ENCODE peak calls at places on chromosomes 11 and 22, in five cellular contexts. G is ascending aorta, A is upper lobe of right lung, K is bronchial epithelial cell, L is HFF-Myc. R is an unnamed sample.

GRCh38 chr11:7892059-7892699 is 38.9 kb downstream of the OR10A6 start:
- DNase-seq in G (no peak), A (no peak), K (peak), L (no peak), R (no peak)

GRCh38 chr11:86152006-86152862 is 83.3 kb upstream of the PICALM start:
- DNase-seq in G (no peak), A (no peak), K (peak), L (no peak), R (no peak)

GRCh38 chr22:50150161-50151129 is 20.1 kb upstream of the PANX2 start:
- DNase-seq in G (no peak), A (no peak), K (no peak), L (no peak), R (no peak)

GRCh38 chr22:44452531-44453420 is 45.3 kb downstream of the RTL6 start:
- DNase-seq in G (no peak), A (peak), K (no peak), L (no peak), R (no peak)

GRCh38 chr22:20219667-20220628 is 48.2 kb downstream of the RTN4R start:
- DNase-seq in G (no peak), A (no peak), K (no peak), L (no peak), R (no peak)

GRCh38 chr11:37104380-37104779 is 506.3 kb upstream of the RAG2 start:
- DNase-seq in G (no peak), A (no peak), K (no peak), L (no peak), R (no peak)

GRCh38 chr11:37449146-37449545 is 851.1 kb upstream of the RAG2 start:
- DNase-seq in G (no peak), A (no peak), K (peak), L (peak), R (peak)

GRCh38 chr22:50000587-50001387 is 11.8 kb downstream of the IL17REL start:
- DNase-seq in G (no peak), A (peak), K (no peak), L (no peak), R (no peak)

GRCh38 chr11:120210651-120211521 is at the start of gene OAF:
- DNase-seq in G (no peak), A (peak), K (peak), L (peak), R (no peak)

GRCh38 chr11:76777325-76777724 is 5.8 kb upstream of the TSKU start:
- DNase-seq in G (no peak), A (no peak), K (no peak), L (no peak), R (no peak)

GRCh38 chr11:1876361-1877063 is 15.2 kb downstream of the PRR33 start:
- DNase-seq in G (no peak), A (peak), K (no peak), L (no peak), R (no peak)

GRCh38 chr11:102853956-102854355 is 10.5 kb upstream of the MMP3 start:
- DNase-seq in G (no peak), A (no peak), K (peak), L (no peak), R (no peak)

GRCh38 chr11:87840786-87841185 is 334.5 kb downstream of the RAB38 start:
- DNase-seq in G (no peak), A (no peak), K (peak), L (no peak), R (no peak)

GRCh38 chr22:22959147-22959827 is 71.7 kb downstream of the IGLL5 start:
- DNase-seq in G (no peak), A (no peak), K (peak), L (peak), R (peak)

GRCh38 chr11:126113515-126113957 is 50.9 kb upstream of the CDON start:
- DNase-seq in G (peak), A (peak), K (peak), L (peak), R (peak)

GRCh38 chr22:47627561-47628253 is 865.3 kb downstream of the TBC1D22A start:
- DNase-seq in G (no peak), A (peak), K (peak), L (no peak), R (no peak)

GRCh38 chr11:3095712-3096361 is 38.6 kb upstream of the CARS1 start:
- DNase-seq in G (peak), A (peak), K (peak), L (peak), R (no peak)

GRCh38 chr22:36816635-36817428 is at the start of gene PVALB:
- DNase-seq in G (no peak), A (no peak), K (no peak), L (no peak), R (no peak)

GRCh38 chr11:26904114-26904513 is 89.8 kb upstream of the FIBIN start:
- DNase-seq in G (no peak), A (no peak), K (no peak), L (no peak), R (no peak)

GRCh38 chr22:24433868-24434471 is 6.6 kb downstream of the ADORA2A start:
- DNase-seq in G (no peak), A (peak), K (peak), L (no peak), R (no peak)

GRCh38 chr22:24432059-24432853 is 4.9 kb downstream of the ADORA2A start:
- DNase-seq in G (peak), A (peak), K (peak), L (no peak), R (no peak)

GRCh38 chr22:24434472-24435322 is 7.3 kb downstream of the ADORA2A start:
- DNase-seq in G (peak), A (peak), K (no peak), L (no peak), R (no peak)

GRCh38 chr22:24431309-24432034 is 4.1 kb downstream of the ADORA2A start:
- DNase-seq in G (peak), A (peak), K (no peak), L (no peak), R (no peak)

DNA sequence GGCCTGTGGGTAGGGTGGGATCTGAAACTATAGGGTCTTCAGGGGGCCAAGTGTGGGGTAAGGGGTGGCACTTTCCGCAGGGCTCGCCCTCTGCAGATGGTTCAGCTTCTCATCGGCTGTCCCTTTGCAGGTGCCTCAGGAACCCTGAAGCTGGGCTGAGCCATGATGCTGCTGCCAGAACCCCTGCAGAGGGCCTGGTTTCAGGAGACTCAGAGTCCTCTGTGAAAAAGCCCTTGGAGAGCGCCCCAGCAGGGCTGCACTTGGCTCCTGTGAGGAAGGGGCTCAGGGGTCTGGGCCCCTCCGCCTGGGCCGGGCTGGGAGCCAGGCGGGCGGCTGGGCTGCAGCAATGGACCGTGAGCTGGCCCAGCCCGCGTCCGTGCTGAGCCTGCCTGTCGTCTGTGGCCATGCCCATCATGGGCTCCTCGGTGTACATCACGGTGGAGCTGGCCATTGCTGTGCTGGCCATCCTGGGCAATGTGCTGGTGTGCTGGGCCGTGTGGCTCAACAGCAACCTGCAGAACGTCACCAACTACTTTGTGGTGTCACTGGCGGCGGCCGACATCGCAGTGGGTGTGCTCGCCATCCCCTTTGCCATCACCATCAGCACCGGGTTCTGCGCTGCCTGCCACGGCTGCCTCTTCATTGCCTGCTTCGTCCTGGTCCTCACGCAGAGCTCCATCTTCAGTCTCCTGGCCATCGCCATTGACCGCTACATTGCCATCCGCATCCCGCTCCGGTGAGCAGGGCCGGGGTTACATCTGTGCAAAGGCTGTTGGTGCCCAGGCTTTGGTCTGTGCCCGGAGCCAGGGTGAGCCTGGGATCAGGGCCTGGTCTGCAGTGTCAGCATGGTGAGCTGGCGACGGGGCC is 5.8 kb downstream of the ADORA2A start:
- DNase-seq in G (no peak), A (peak), K (no peak), L (no peak), R (no peak)
- H3K4me3 ChIP-seq in G (no peak), A (no peak), K (no peak), L (no peak), R (no peak)

GRCh38 chr11:91243065-91243464 is 981.6 kb upstream of the FAT3 start:
- DNase-seq in G (no peak), A (no peak), K (no peak), L (no peak), R (no peak)
- TF ChIP-seq CTCF in G (no peak), A (no peak), K (no peak), L (no peak), R (no peak)

DNA sequence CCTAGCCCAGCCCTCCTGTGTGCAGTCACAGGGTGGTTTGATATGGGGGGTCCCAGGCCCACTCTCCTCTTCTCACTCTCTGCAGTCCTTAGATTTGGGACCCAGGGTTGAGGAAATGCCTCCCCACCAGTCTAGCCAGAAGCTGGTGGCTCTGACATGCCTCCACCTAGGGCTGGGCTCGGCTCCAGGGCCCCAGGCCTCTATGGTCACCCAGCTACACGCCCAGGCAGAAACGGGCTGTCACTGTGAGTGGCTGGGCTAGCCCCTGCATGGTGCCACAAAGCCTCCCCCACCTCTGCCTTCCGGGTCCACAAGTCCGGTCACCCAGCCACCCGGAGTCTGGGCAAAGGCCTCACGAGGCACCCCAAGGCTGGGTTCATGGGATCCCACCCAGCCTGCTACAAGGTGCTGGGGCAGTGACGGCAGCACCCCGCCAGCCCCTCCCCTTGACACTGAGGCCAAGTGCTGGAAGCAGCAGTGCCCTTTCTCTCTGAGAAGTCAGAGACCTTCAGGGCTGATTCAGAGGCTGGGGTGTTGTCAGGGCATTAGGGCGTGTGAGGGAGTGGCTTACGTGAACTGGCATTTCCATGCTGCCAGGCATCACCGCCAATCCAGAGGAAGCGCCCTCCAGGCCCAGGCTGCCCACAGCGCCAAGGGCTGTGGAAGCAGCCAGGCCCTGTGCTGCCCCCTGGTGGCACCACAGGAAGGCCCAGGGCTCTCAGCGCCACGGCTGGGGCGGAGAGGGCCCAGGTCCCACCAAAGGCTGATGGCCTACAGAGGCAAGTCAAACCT is 638 bp upstream of the PITPNM1 start:
- DNase-seq in G (peak), A (peak), K (peak), L (peak), R (peak)
- H3K4me3 ChIP-seq in G (peak), A (peak), K (peak), L (peak), R (peak)

GRCh38 chr11:62676698-62677097 is 2.2 kb downstream of the UBXN1 start:
- DNase-seq in G (no peak), A (no peak), K (no peak), L (no peak), R (no peak)
- TF ChIP-seq CTCF in G (no peak), A (no peak), K (no peak), L (no peak), R (no peak)